ENCODE peak calls at places on chromosome 7, in eight cellular contexts. Q is pancreas, N is heart left ventricle, K is neural progenitor cell, D is vagina, R is mucosa of descending colon, L is cardiac muscle cell, W is lung. T is an unnamed sample.

GRCh38 chr7:114084381-114085312 is 165.8 kb upstream of the PPP1R3A start:
- DNase-seq in L (peak; percentile 54), Q (peak; percentile 80), W (peak; percentile 47), N (peak; percentile 45), K (peak; percentile 72), R (peak; percentile 76), D (no peak), T (peak; percentile 21)

GRCh38 chr7:111089822-111090426 is 1.0 kb upstream of the LRRN3 start:
- DNase-seq in Q (no peak), K (peak; percentile 49), R (no peak), L (peak; percentile 58), N (no peak), D (no peak), W (no peak), T (no peak)

GRCh38 chr7:36287371-36288241 is 102.1 kb upstream of the ANLN start:
- DNase-seq in L (no peak), K (no peak), Q (peak; percentile 52), W (no peak), D (no peak), N (no peak), R (peak; percentile 57), T (no peak)

GRCh38 chr7:17680026-17680425 is 260.3 kb downstream of the SNX13 start:
- DNase-seq in Q (no peak), N (no peak), D (peak; percentile 95), W (peak; percentile 69), R (peak; percentile 44), L (peak; percentile 59), K (peak; percentile 73), T (peak; percentile 93)

GRCh38 chr7:27697861-27698430 is 35.3 kb upstream of the HIBADH start:
- DNase-seq in R (peak; percentile 65), L (no peak), Q (no peak), N (no peak), D (no peak), W (peak; percentile 48), K (no peak), T (no peak)

GRCh38 chr7:70434376-70434775 is 697.6 kb upstream of the GALNT17 start:
- DNase-seq in R (no peak), Q (no peak), N (no peak), K (no peak), W (no peak), D (no peak), L (no peak), T (no peak)

GRCh38 chr7:16753932-16754571 is 497 bp downstream of the TSPAN13 start:
- DNase-seq in N (peak; percentile 47), R (peak; percentile 70), K (peak; percentile 89), W (peak; percentile 52), D (no peak), L (peak; percentile 81), Q (peak; percentile 77), T (peak; percentile 29)

GRCh38 chr7:131629203-131629871 is 72.9 kb upstream of the PODXL start:
- DNase-seq in W (no peak), K (no peak), R (no peak), Q (no peak), N (peak; percentile 62), D (no peak), L (no peak), T (peak; percentile 74)

GRCh38 chr7:74069086-74069541 is 14.5 kb upstream of the LIMK1 start:
- DNase-seq in R (no peak), L (no peak), N (no peak), K (no peak), W (no peak), D (no peak), Q (no peak), T (no peak)

GRCh38 chr7:84939888-84940287 is 247.0 kb downstream of the SEMA3D start:
- DNase-seq in Q (peak; percentile 52), N (peak; percentile 20), L (no peak), D (no peak), R (no peak), W (no peak), K (no peak), T (no peak)

GRCh38 chr7:73703985-73704639 is 15.4 kb downstream of the STX1A start:
- DNase-seq in Q (no peak), N (peak; percentile 67), D (no peak), L (peak; percentile 88), K (peak; percentile 95), R (peak; percentile 82), W (peak; percentile 35), T (no peak)

GRCh38 chr7:67696878-67697277 is 700.2 kb downstream of the TYW1 start:
- DNase-seq in L (no peak), K (no peak), W (no peak), N (no peak), Q (no peak), R (no peak), D (no peak), T (no peak)

GRCh38 chr7:45580053-45580872 is 6.1 kb downstream of the ADCY1 start:
- DNase-seq in Q (no peak), K (peak; percentile 54), N (no peak), D (no peak), L (no peak), R (no peak), W (no peak), T (no peak)

DNA sequence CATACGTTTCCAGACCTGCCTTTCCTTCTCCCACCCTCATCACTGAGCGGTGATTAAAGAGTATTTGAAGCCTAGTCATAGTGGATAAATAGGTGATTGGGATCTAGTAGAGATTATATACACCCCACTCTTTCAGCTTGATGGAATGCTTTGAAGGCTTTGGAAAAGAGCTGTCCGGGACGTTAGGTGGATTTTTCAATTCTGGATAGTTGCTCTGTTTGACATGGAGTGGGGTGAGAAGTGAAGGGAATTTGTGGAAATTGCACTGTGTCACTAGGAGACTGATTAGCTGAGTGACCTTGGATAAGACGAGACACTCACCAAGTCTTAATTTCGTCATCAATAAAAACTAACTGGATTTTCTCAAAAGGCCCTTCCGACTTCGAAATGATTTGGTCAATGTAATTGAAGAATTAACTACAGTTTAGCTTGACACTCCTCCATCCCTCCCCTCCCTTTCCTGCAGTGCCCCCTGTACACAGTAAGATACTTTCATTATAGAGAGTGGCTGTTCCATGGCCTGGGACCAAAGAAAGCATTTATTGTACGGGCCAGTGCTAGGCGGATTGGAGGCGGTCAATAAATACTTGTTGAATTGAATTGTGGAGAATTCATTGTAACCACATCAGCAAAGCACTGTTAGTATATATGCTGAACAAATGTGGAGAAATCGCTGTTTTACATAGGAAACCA is 959 bp downstream of the ZKSCAN1 start:
- DNase-seq in D (no peak), K (no peak), W (no peak), N (no peak), Q (no peak), L (no peak), R (peak; percentile 62), T (no peak)
- H3K4me1 ChIP-seq in D (peaks cover 37% of the 10 kb centered on the region), K (peaks cover 9% of the 10 kb centered on the region), W (peaks cover 14% of the 10 kb centered on the region), N (no peaks in the 10 kb centered on the region), Q (peaks cover 41% of the 10 kb centered on the region), L (peaks cover 3% of the 10 kb centered on the region), R (peaks cover 40% of the 10 kb centered on the region), T (peaks cover 13% of the 10 kb centered on the region)

DNA sequence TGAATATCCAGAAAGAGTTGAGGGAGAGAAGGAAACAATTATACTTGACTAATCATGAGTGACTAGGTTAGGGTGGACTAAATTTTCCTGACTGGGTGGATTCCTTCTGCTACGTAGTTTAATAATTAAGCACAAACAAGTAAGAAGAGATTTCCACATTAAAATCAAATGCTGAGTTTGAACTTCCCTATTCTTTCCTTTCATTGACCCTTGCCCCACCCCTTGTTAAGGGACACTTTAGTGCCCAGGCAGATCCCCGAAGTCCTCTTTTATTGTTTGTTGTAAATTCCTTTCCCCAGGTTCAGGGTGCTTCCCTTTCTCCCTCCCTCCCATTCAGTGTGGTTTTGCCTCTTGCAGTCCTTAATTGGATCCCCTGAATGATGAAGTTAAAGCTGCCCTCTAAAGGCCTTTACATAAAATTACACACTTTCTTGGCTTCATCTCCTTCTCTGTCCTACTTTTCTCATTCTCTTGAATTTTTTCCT is 8.8 kb upstream of the SPAM1 start:
- DNase-seq in Q (no peak), N (no peak), L (peak; percentile 55), R (peak; percentile 40), K (peak; percentile 76), D (no peak), W (no peak), T (peak; percentile 0)
- TF ChIP-seq CTCF in Q (no peak), N (peak; percentile 39), L (peak; percentile 52), R (no peak), K (peak; percentile 57), D (no peak), W (no peak), T (peak; percentile 5)

GRCh38 chr7:116630932-116631449 is 41.0 kb upstream of the MET start:
- DNase-seq in W (peak; percentile 45), R (peak; percentile 90), L (no peak), Q (peak; percentile 79), D (no peak), N (peak; percentile 71), K (peak; percentile 26), T (peak; percentile 93)

GRCh38 chr7:116632349-116632748 is 39.6 kb upstream of the MET start:
- DNase-seq in K (no peak), D (no peak), R (no peak), W (no peak), N (no peak), Q (no peak), L (no peak), T (peak; percentile 19)

GRCh38 chr7:116631676-116632075 is 40.3 kb upstream of the MET start:
- DNase-seq in D (no peak), W (no peak), L (no peak), N (no peak), K (no peak), R (no peak), Q (no peak), T (no peak)

GRCh38 chr7:116630357-116630756 is 41.6 kb upstream of the MET start:
- DNase-seq in K (no peak), D (no peak), W (no peak), L (no peak), R (peak; percentile 12), N (no peak), Q (no peak), T (no peak)

DNA sequence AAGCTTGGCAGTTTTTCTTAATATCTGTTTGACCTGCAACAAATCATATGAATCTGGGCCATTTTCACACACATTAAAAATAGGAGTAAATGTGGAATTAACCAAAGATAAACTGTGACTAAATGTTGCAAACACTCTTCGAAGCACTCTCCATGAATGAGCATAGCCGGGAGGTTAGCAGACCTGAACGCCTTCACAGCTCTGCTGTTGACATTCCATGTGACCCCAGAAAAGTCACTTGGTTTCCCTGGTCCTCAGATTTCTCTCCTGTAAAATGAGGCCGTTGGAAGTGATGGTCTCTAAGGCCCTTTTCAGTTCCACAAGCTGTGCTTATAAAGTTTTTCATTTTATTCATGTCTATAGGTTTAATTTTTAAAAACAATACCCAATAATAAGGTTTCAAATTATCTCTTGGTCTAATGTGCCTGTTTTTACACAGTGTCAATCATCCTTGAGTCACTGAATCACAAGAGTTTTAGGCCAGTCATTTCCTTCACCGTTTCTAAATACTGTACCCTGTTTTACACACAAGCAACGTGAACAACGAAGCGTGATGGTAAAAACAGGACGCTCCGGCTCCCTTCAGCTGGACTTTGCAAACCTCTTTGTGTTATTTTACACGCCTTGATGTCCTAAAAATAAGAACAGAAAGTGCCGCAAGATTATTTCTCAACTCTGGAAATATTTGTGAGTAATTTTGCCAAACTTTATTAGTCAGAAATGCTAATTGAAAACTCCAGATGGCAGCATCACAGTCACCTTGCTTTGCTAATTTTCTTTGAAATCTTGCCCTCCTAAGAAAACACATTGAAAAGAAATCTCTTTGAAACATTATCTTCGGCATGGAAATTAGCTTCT is 38.6 kb upstream of the MET start:
- DNase-seq in W (no peak), R (no peak), Q (no peak), K (no peak), L (no peak), D (no peak), N (no peak), T (peak; percentile 56)
- H3K4me1 ChIP-seq in W (no peaks in the 10 kb centered on the region), R (peaks cover 6% of the 10 kb centered on the region), Q (peaks cover 20% of the 10 kb centered on the region), K (no peaks in the 10 kb centered on the region), L (no peaks in the 10 kb centered on the region), D (peaks cover 8% of the 10 kb centered on the region), N (no peaks in the 10 kb centered on the region), T (peaks cover 15% of the 10 kb centered on the region)

GRCh38 chr7:101035941-101036340 is 16.1 kb downstream of the MUC17 start:
- DNase-seq in N (no peak), L (no peak), Q (no peak), K (no peak), D (no peak), R (no peak), W (no peak), T (no peak)

GRCh38 chr7:101031082-101031481 is 11.2 kb downstream of the MUC17 start:
- DNase-seq in N (no peak), K (no peak), W (no peak), D (no peak), L (no peak), R (peak; percentile 23), Q (no peak), T (no peak)
- TF ChIP-seq CTCF in N (no peak), K (no peak), W (no peak), D (no peak), L (no peak), R (no peak), Q (no peak), T (no peak)